ENCODE peak calls at places on chromosomes 11 and 22, in four cellular contexts. V is cardiac muscle cell, T is upper lobe of right lung, G is dorsolateral prefrontal cortex. M is an unnamed sample.

GRCh38 chr11:44805596-44805995 is 78.8 kb downstream of the TSPAN18 start:
- DNase-seq in V (no peak), T (no peak), G (no peak), M (no peak)

GRCh38 chr11:122046846-122047245 is 69.2 kb downstream of the BLID start:
- DNase-seq in V (peak; percentile 58), T (no peak), G (no peak), M (no peak)

GRCh38 chr22:46054878-46055158 is 77.9 kb upstream of the WNT7B start:
- DNase-seq in V (no peak), T (peak; percentile 22), G (no peak), M (no peak)

GRCh38 chr22:46300491-46300890 is 3.8 kb downstream of the GTSE1 start:
- DNase-seq in V (no peak), T (no peak), G (no peak), M (no peak)

GRCh38 chr11:134575504-134576230 is 163.6 kb upstream of the B3GAT1 start:
- DNase-seq in V (no peak), T (no peak), G (no peak), M (no peak)

GRCh38 chr11:24264868-24265267 is 232.0 kb upstream of the LUZP2 start:
- DNase-seq in V (no peak), T (no peak), G (no peak), M (no peak)

GRCh38 chr22:38142606-38143005 is 32.1 kb upstream of the BAIAP2L2 start:
- DNase-seq in V (no peak), T (peak; percentile 37), G (no peak), M (no peak)

GRCh38 chr11:44628730-44629361 is 63.4 kb downstream of the CD82 start:
- DNase-seq in V (no peak), T (peak; percentile 45), G (no peak), M (no peak)

GRCh38 chr11:67351275-67352005 is 1.9 kb downstream of the POLD4 start:
- DNase-seq in V (peak; percentile 86), T (peak; percentile 77), G (peak; percentile 48), M (peak; percentile 44)

GRCh38 chr11:116601734-116602636 is 170.8 kb downstream of the BUD13 start:
- DNase-seq in V (peak; percentile 84), T (no peak), G (no peak), M (no peak)

GRCh38 chr22:26725012-26725676 is 67.8 kb downstream of the MIAT start:
- DNase-seq in V (peak; percentile 20), T (no peak), G (no peak), M (no peak)

GRCh38 chr11:110349109-110349996 is 52.9 kb upstream of the RDX start:
- DNase-seq in V (peak; percentile 8), T (no peak), G (no peak), M (no peak)

GRCh38 chr11:13836666-13837065 is 125.9 kb upstream of the SPON1 start:
- DNase-seq in V (no peak), T (no peak), G (no peak), M (no peak)

GRCh38 chr11:1693327-1694063 is 3.5 kb upstream of the KRTAP5-6 start:
- DNase-seq in V (peak; percentile 81), T (peak; percentile 90), G (peak; percentile 84), M (peak; percentile 63)

GRCh38 chr11:69300124-69301032 is 6.4 kb downstream of the MYEOV start:
- DNase-seq in V (no peak), T (peak; percentile 57), G (no peak), M (no peak)

GRCh38 chr11:30992513-30992849 is 377.1 kb downstream of the DCDC1 start:
- DNase-seq in V (no peak), T (no peak), G (no peak), M (no peak)

GRCh38 chr11:204587-205109 is 2.6 kb downstream of the BET1L start:
- DNase-seq in V (no peak), T (peak; percentile 55), G (no peak), M (no peak)

GRCh38 chr11:8756201-8756600 is 73.6 kb downstream of the RPL27A start:
- DNase-seq in V (no peak), T (no peak), G (no peak), M (no peak)

GRCh38 chr11:73072935-73073481 is 69.1 kb downstream of the FCHSD2 start:
- DNase-seq in V (peak; percentile 57), T (no peak), G (no peak), M (no peak)

GRCh38 chr22:30934053-30934452 is 34.5 kb downstream of the MORC2 start:
- DNase-seq in V (no peak), T (no peak), G (no peak), M (no peak)

GRCh38 chr22:30267382-30268302 is 991 bp upstream of the OSM start:
- DNase-seq in V (no peak), T (no peak), G (no peak), M (peak; percentile 32)

GRCh38 chr11:68140496-68141246 is 19.5 kb upstream of the CHKA start:
- DNase-seq in V (no peak), T (no peak), G (no peak), M (no peak)

GRCh38 chr22:46789992-46790391 is 27.5 kb downstream of the TBC1D22A start:
- DNase-seq in V (peak; percentile 8), T (no peak), G (no peak), M (no peak)

GRCh38 chr11:129723146-129723963 is 92.3 kb upstream of the TMEM45B start:
- DNase-seq in V (no peak), T (no peak), G (no peak), M (no peak)

GRCh38 chr22:33659423-33659822 is 260.9 kb downstream of the LARGE1 start:
- DNase-seq in V (peak; percentile 9), T (no peak), G (no peak), M (no peak)

GRCh38 chr11:71928739-71929443 is at the start of gene RNF121:
- DNase-seq in V (peak; percentile 96), T (peak; percentile 99), G (peak; percentile 99), M (peak; percentile 97)

GRCh38 chr11:16777576-16777975 is 39.1 kb downstream of the C11orf58 start:
- DNase-seq in V (no peak), T (peak; percentile 33), G (no peak), M (no peak)

GRCh38 chr11:74686792-74687191 is 44.4 kb downstream of the CHRDL2 start:
- DNase-seq in V (peak; percentile 69), T (peak; percentile 45), G (no peak), M (no peak)

DNA sequence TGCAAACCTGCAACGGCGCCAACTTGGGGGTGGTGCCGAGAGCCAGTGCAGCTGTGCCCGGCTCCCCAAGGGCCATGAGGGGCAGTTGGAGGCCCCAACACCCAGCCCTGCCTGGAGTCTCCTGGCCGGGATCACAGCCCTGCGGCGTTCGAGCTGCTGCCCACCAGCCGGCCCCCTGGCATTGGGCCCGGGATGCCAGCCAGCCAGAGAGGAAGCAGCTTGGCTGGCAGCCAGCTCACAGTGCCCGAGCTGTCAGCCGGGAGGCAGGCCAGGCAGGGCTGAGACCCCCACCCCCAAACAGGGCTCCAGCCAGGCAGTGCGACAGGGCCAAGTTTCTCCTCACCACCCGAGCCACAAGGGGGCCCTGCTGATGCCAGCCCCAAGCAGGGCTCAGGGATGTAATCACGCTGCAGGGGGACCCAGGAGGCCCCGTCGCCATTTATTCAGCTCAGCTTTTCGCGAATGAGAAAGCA is 26.0 kb upstream of the TCF20 start:
- DNase-seq in V (no peak), T (no peak), G (peak; percentile 69), M (no peak)
- TF ChIP-seq CTCF in V (no peak), T (no peak), G (peak; percentile 47), M (peak; percentile 18)

GRCh38 chr11:86696004-86696403 is 23.6 kb upstream of the ME3 start:
- DNase-seq in V (peak; percentile 95), T (no peak), G (no peak), M (no peak)

GRCh38 chr11:86695391-86695790 is 23.0 kb upstream of the ME3 start:
- DNase-seq in V (no peak), T (no peak), G (no peak), M (no peak)

GRCh38 chr11:86698634-86699033 is 26.2 kb upstream of the ME3 start:
- DNase-seq in V (no peak), T (no peak), G (no peak), M (no peak)

GRCh38 chr11:86699036-86699791 is 26.8 kb upstream of the ME3 start:
- DNase-seq in V (peak; percentile 47), T (no peak), G (no peak), M (no peak)

DNA sequence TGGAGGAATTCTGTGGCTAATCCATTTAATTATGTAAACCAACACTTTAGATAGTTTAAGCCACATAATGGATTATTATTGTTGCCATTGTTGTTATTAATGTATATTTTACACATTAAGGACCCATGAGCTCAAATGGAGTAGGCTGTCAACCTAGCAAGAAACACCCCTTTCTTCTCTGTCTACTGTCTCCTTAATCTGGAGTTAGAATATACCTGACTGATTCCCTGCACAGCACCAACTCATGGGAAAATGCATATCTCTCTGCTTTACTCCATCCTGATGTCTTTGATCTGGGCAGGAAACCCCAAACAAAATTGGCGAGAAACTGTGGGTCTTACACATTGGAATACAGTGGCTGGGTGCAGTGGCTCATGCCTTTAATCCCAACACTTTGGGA is 24.0 kb upstream of the ME3 start:
- DNase-seq in V (no peak), T (no peak), G (no peak), M (no peak)
- H3K27ac ChIP-seq in V (no peak overlapping the region), T (no peak overlapping the region), G (no peak overlapping the region), M (no peak overlapping the region)

GRCh38 chr22:49078076-49078710 is 749.5 kb downstream of the BRD1 start:
- DNase-seq in V (no peak), T (peak; percentile 58), G (no peak), M (no peak)

GRCh38 chr22:49077036-49077393 is 750.7 kb downstream of the BRD1 start:
- DNase-seq in V (no peak), T (peak; percentile 35), G (no peak), M (no peak)

GRCh38 chr22:49075150-49075549 is 752.5 kb downstream of the BRD1 start:
- DNase-seq in V (no peak), T (peak; percentile 28), G (no peak), M (no peak)

GRCh38 chr22:49077586-49077985 is 750.1 kb downstream of the BRD1 start:
- DNase-seq in V (no peak), T (peak; percentile 53), G (no peak), M (no peak)

DNA sequence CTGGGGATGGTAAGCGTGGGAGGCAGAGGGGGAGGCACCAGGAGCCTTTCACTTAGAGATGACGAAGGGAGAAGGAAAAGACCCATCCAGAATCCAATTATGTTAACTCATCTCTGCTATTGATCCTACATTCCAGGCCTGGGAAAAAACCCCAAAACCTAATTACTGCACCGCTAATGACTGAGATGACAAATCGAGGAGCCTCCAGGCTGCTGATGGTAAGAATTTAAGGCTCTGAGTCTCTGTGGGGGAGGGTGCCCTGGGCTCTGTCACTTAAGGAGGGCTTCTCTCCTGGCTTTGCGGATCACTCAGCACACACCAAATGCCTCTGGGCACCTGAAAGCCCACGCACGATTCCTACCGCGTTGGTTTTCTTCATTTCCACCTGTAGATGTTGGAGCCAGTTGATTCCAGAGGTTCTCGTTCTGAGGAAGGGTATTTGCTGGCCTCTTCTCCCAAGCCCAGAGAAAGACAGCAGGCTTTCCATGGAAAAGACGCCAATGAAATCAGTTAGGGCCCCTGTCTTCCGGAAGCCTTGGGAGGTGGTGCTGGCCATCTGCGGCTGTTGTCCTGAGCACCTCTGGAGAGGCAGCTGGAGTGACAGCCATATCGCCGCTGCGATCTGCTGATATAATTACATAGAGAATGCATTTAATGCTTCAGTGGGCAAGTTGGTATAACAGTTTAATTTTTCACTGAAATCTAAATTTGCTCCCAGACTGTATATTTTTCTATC is 751.2 kb downstream of the BRD1 start:
- DNase-seq in V (no peak), T (peak; percentile 52), G (no peak), M (no peak)
- H3K27me3 ChIP-seq in V (peaks cover 5% of the 10 kb centered on the region), T (no peaks in the 10 kb centered on the region), G (peaks cover 3% of the 10 kb centered on the region), M (no peaks in the 10 kb centered on the region)

DNA sequence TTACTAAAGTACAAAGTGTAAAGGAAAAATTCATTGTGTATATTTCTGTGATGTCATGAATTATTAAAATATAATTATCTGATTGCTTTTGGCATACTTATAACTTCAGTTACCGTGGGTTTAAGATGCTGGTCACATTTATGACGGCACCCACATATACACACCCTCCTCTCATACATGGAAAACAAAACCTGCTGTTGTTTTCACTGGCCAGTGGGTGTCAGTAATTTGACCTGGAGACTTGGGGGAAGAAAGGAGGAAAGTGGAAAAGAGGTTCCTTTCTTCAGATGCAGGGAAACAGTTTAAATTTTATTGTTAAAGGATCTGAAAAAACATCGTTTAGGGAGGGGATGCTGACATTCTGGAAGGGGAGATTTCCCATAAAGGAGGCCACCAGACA is 742 bp upstream of the BBOX1 start:
- DNase-seq in V (no peak), T (no peak), G (no peak), M (no peak)
- TF ChIP-seq CTCF in V (no peak), T (no peak), G (no peak), M (no peak)